ENCODE peak calls at places on chromosomes 7 and 10, in five cellular contexts. One of them, this sample, is unnamed.

GRCh38 chr7:75617634-75618234 is 121.0 kb downstream of the HIP1 start:
- DNase-seq in heart left ventricle: peak; percentile 85
- DNase-seq in ovary: no peak
- DNase-seq in A549: no peak
- DNase-seq in brain microvascular endothelial cell: no peak
- DNase-seq in this sample: peak; percentile 88

GRCh38 chr10:70461397-70462348 is 16.9 kb upstream of the PALD1 start:
- DNase-seq in heart left ventricle: no peak
- DNase-seq in ovary: peak; percentile 48
- DNase-seq in A549: peak; percentile 87
- DNase-seq in brain microvascular endothelial cell: peak; percentile 56
- DNase-seq in this sample: peak; percentile 52

GRCh38 chr7:5773661-5774086 is 7.8 kb downstream of the RNF216 start:
- DNase-seq in heart left ventricle: no peak
- DNase-seq in ovary: no peak
- DNase-seq in A549: no peak
- DNase-seq in brain microvascular endothelial cell: peak; percentile 90
- DNase-seq in this sample: no peak

GRCh38 chr7:116899308-116899707 is 36.9 kb downstream of the CAPZA2 start:
- DNase-seq in heart left ventricle: no peak
- DNase-seq in ovary: no peak
- DNase-seq in A549: no peak
- DNase-seq in brain microvascular endothelial cell: no peak
- DNase-seq in this sample: no peak

GRCh38 chr7:110664798-110665197 is 426.1 kb upstream of the LRRN3 start:
- DNase-seq in heart left ventricle: no peak
- DNase-seq in ovary: no peak
- DNase-seq in A549: no peak
- DNase-seq in brain microvascular endothelial cell: no peak
- DNase-seq in this sample: no peak

GRCh38 chr10:14184841-14185500 is 145.8 kb downstream of the FRMD4A start:
- DNase-seq in heart left ventricle: no peak
- DNase-seq in ovary: no peak
- DNase-seq in A549: no peak
- DNase-seq in brain microvascular endothelial cell: peak; percentile 58
- DNase-seq in this sample: peak; percentile 72

GRCh38 chr10:124598773-124599587 is 137.4 kb downstream of the LHPP start:
- DNase-seq in heart left ventricle: peak; percentile 29
- DNase-seq in ovary: no peak
- DNase-seq in A549: no peak
- DNase-seq in brain microvascular endothelial cell: no peak
- DNase-seq in this sample: no peak

GRCh38 chr10:124022066-124022465 is 71.3 kb downstream of the CHST15 start:
- DNase-seq in heart left ventricle: no peak
- DNase-seq in ovary: no peak
- DNase-seq in A549: no peak
- DNase-seq in brain microvascular endothelial cell: no peak
- DNase-seq in this sample: no peak

GRCh38 chr7:132500727-132501410 is 75.4 kb downstream of the PLXNA4 start:
- DNase-seq in heart left ventricle: no peak
- DNase-seq in ovary: peak; percentile 76
- DNase-seq in A549: no peak
- DNase-seq in brain microvascular endothelial cell: peak; percentile 3
- DNase-seq in this sample: no peak

GRCh38 chr7:135847242-135847641 is 98.6 kb upstream of the FAM180A start:
- DNase-seq in heart left ventricle: no peak
- DNase-seq in ovary: no peak
- DNase-seq in A549: no peak
- DNase-seq in brain microvascular endothelial cell: no peak
- DNase-seq in this sample: no peak

GRCh38 chr10:79063661-79064490 is 4.9 kb upstream of the ZMIZ1 start:
- DNase-seq in heart left ventricle: peak; percentile 28
- DNase-seq in ovary: no peak
- DNase-seq in A549: no peak
- DNase-seq in brain microvascular endothelial cell: no peak
- DNase-seq in this sample: no peak

GRCh38 chr7:150988230-150989226 is 2.3 kb upstream of the NOS3 start:
- DNase-seq in heart left ventricle: peak; percentile 79
- DNase-seq in ovary: no peak
- DNase-seq in A549: no peak
- DNase-seq in brain microvascular endothelial cell: peak; percentile 34
- DNase-seq in this sample: peak; percentile 62

GRCh38 chr7:140317597-140317996 is 80.7 kb downstream of the SLC37A3 start:
- DNase-seq in heart left ventricle: no peak
- DNase-seq in ovary: no peak
- DNase-seq in A549: no peak
- DNase-seq in brain microvascular endothelial cell: no peak
- DNase-seq in this sample: no peak

GRCh38 chr7:31926991-31927584 is 143.1 kb downstream of the PDE1C start:
- DNase-seq in heart left ventricle: no peak
- DNase-seq in ovary: no peak
- DNase-seq in A549: no peak
- DNase-seq in brain microvascular endothelial cell: no peak
- DNase-seq in this sample: no peak

GRCh38 chr7:55489552-55489951 is 82.8 kb downstream of the VOPP1 start:
- DNase-seq in heart left ventricle: no peak
- DNase-seq in ovary: no peak
- DNase-seq in A549: no peak
- DNase-seq in brain microvascular endothelial cell: no peak
- DNase-seq in this sample: no peak

GRCh38 chr10:130357951-130358350 is 221.8 kb downstream of the GLRX3 start:
- DNase-seq in heart left ventricle: no peak
- DNase-seq in ovary: no peak
- DNase-seq in A549: no peak
- DNase-seq in brain microvascular endothelial cell: no peak
- DNase-seq in this sample: no peak

GRCh38 chr10:9342865-9343450 is 1288.5 kb downstream of the GATA3 start:
- DNase-seq in heart left ventricle: no peak
- DNase-seq in ovary: no peak
- DNase-seq in A549: no peak
- DNase-seq in brain microvascular endothelial cell: peak; percentile 18
- DNase-seq in this sample: no peak

GRCh38 chr10:72375585-72375984 is 20.9 kb upstream of the DNAJB12 start:
- DNase-seq in heart left ventricle: no peak
- DNase-seq in ovary: no peak
- DNase-seq in A549: no peak
- DNase-seq in brain microvascular endothelial cell: no peak
- DNase-seq in this sample: no peak

GRCh38 chr10:30645340-30645827 is 15.8 kb upstream of the LYZL2 start:
- DNase-seq in heart left ventricle: no peak
- DNase-seq in ovary: no peak
- DNase-seq in A549: no peak
- DNase-seq in brain microvascular endothelial cell: peak; percentile 69
- DNase-seq in this sample: no peak

GRCh38 chr7:127231415-127231814 is 21.3 kb downstream of the GRM8 start:
- DNase-seq in heart left ventricle: no peak
- DNase-seq in ovary: no peak
- DNase-seq in A549: no peak
- DNase-seq in brain microvascular endothelial cell: no peak
- DNase-seq in this sample: no peak

GRCh38 chr10:98394855-98395440 is 20.0 kb downstream of the PYROXD2 start:
- DNase-seq in heart left ventricle: no peak
- DNase-seq in ovary: no peak
- DNase-seq in A549: no peak
- DNase-seq in brain microvascular endothelial cell: no peak
- DNase-seq in this sample: no peak

GRCh38 chr10:49798275-49798674 is 36.2 kb upstream of the OGDHL start:
- DNase-seq in heart left ventricle: no peak
- DNase-seq in ovary: no peak
- DNase-seq in A549: no peak
- DNase-seq in brain microvascular endothelial cell: no peak
- DNase-seq in this sample: no peak

GRCh38 chr7:103902917-103903316 is 86.5 kb downstream of the RELN start:
- DNase-seq in heart left ventricle: no peak
- DNase-seq in ovary: no peak
- DNase-seq in A549: no peak
- DNase-seq in brain microvascular endothelial cell: no peak
- DNase-seq in this sample: no peak

GRCh38 chr7:21377545-21377944 is 50.3 kb upstream of the SP4 start:
- DNase-seq in heart left ventricle: no peak
- DNase-seq in ovary: no peak
- DNase-seq in A549: no peak
- DNase-seq in brain microvascular endothelial cell: no peak
- DNase-seq in this sample: no peak

GRCh38 chr10:21427804-21428481 is 97.5 kb downstream of the SKIDA1 start:
- DNase-seq in heart left ventricle: no peak
- DNase-seq in ovary: no peak
- DNase-seq in A549: no peak
- DNase-seq in brain microvascular endothelial cell: peak; percentile 18
- DNase-seq in this sample: no peak

GRCh38 chr7:18995811-18996400 is 121.5 kb downstream of the TWIST1 start:
- DNase-seq in heart left ventricle: no peak
- DNase-seq in ovary: no peak
- DNase-seq in A549: no peak
- DNase-seq in brain microvascular endothelial cell: no peak
- DNase-seq in this sample: no peak

GRCh38 chr7:2526659-2527504 is 7.3 kb downstream of the LFNG start:
- DNase-seq in heart left ventricle: peak; percentile 60
- DNase-seq in ovary: no peak
- DNase-seq in A549: no peak
- DNase-seq in brain microvascular endothelial cell: no peak
- DNase-seq in this sample: no peak

GRCh38 chr10:131730771-131731497 is 169.9 kb upstream of the PPP2R2D start:
- DNase-seq in heart left ventricle: no peak
- DNase-seq in ovary: no peak
- DNase-seq in A549: no peak
- DNase-seq in brain microvascular endothelial cell: no peak
- DNase-seq in this sample: no peak

GRCh38 chr10:125137601-125138438 is 22.5 kb downstream of the CTBP2 start:
- DNase-seq in heart left ventricle: no peak
- DNase-seq in ovary: no peak
- DNase-seq in A549: no peak
- DNase-seq in brain microvascular endothelial cell: no peak
- DNase-seq in this sample: no peak

GRCh38 chr10:97063983-97064837 is 121.5 kb downstream of the SLIT1 start:
- DNase-seq in heart left ventricle: peak; percentile 51
- DNase-seq in ovary: no peak
- DNase-seq in A549: no peak
- DNase-seq in brain microvascular endothelial cell: no peak
- DNase-seq in this sample: no peak

GRCh38 chr10:8283986-8284385 is 229.5 kb downstream of the GATA3 start:
- DNase-seq in heart left ventricle: no peak
- DNase-seq in ovary: no peak
- DNase-seq in A549: no peak
- DNase-seq in brain microvascular endothelial cell: no peak
- DNase-seq in this sample: no peak

GRCh38 chr10:90394306-90394705 is 463.5 kb downstream of the HTR7 start:
- DNase-seq in heart left ventricle: no peak
- DNase-seq in ovary: no peak
- DNase-seq in A549: no peak
- DNase-seq in brain microvascular endothelial cell: no peak
- DNase-seq in this sample: no peak

GRCh38 chr7:29483219-29484104 is 80.2 kb upstream of the PRR15 start:
- DNase-seq in heart left ventricle: no peak
- DNase-seq in ovary: no peak
- DNase-seq in A549: no peak
- DNase-seq in brain microvascular endothelial cell: no peak
- DNase-seq in this sample: no peak

GRCh38 chr7:51949726-51950644 is 633.4 kb upstream of the COBL start:
- DNase-seq in heart left ventricle: no peak
- DNase-seq in ovary: no peak
- DNase-seq in A549: no peak
- DNase-seq in brain microvascular endothelial cell: no peak
- DNase-seq in this sample: no peak

GRCh38 chr7:51186531-51186930 is 130.1 kb downstream of the COBL start:
- DNase-seq in heart left ventricle: no peak
- DNase-seq in ovary: peak; percentile 21
- DNase-seq in A549: no peak
- DNase-seq in brain microvascular endothelial cell: peak; percentile 37
- DNase-seq in this sample: no peak

GRCh38 chr7:71238541-71238940 is 106.6 kb downstream of the GALNT17 start:
- DNase-seq in heart left ventricle: no peak
- DNase-seq in ovary: no peak
- DNase-seq in A549: no peak
- DNase-seq in brain microvascular endothelial cell: no peak
- DNase-seq in this sample: no peak

GRCh38 chr7:71235263-71235662 is 103.3 kb downstream of the GALNT17 start:
- DNase-seq in heart left ventricle: no peak
- DNase-seq in ovary: no peak
- DNase-seq in A549: no peak
- DNase-seq in brain microvascular endothelial cell: no peak
- DNase-seq in this sample: no peak

GRCh38 chr7:71239517-71239916 is 107.6 kb downstream of the GALNT17 start:
- DNase-seq in heart left ventricle: no peak
- DNase-seq in ovary: peak; percentile 37
- DNase-seq in A549: no peak
- DNase-seq in brain microvascular endothelial cell: no peak
- DNase-seq in this sample: no peak

GRCh38 chr7:71236488-71237179 is 104.7 kb downstream of the GALNT17 start:
- DNase-seq in heart left ventricle: no peak
- DNase-seq in ovary: peak; percentile 85
- DNase-seq in A549: no peak
- DNase-seq in brain microvascular endothelial cell: no peak
- DNase-seq in this sample: no peak

GRCh38 chr7:71237945-71238344 is 106.0 kb downstream of the GALNT17 start:
- DNase-seq in heart left ventricle: no peak
- DNase-seq in ovary: peak; percentile 42
- DNase-seq in A549: no peak
- DNase-seq in brain microvascular endothelial cell: no peak
- DNase-seq in this sample: no peak
- H3K27ac ChIP-seq in heart left ventricle: peak overlapping the region; percentile 88
- H3K27ac ChIP-seq in ovary: peak overlapping the region; percentile 13
- H3K27ac ChIP-seq in A549: no peak overlapping the region
- H3K27ac ChIP-seq in brain microvascular endothelial cell: no peak overlapping the region
- H3K27ac ChIP-seq in this sample: no peak overlapping the region

GRCh38 chr10:102602272-102603045 is 41.8 kb upstream of the TRIM8 start:
- DNase-seq in heart left ventricle: no peak
- DNase-seq in ovary: peak; percentile 54
- DNase-seq in A549: no peak
- DNase-seq in brain microvascular endothelial cell: no peak
- DNase-seq in this sample: no peak
- H3K27ac ChIP-seq in heart left ventricle: peak overlapping the region; percentile 85
- H3K27ac ChIP-seq in ovary: peak overlapping the region; percentile 61
- H3K27ac ChIP-seq in A549: no peak overlapping the region
- H3K27ac ChIP-seq in brain microvascular endothelial cell: no peak overlapping the region
- H3K27ac ChIP-seq in this sample: no peak overlapping the region

GRCh38 chr10:11255156-11255555 is 237.5 kb downstream of the CELF2 start:
- DNase-seq in heart left ventricle: no peak
- DNase-seq in ovary: no peak
- DNase-seq in A549: no peak
- DNase-seq in brain microvascular endothelial cell: no peak
- DNase-seq in this sample: no peak
- H3K27ac ChIP-seq in heart left ventricle: no peak overlapping the region
- H3K27ac ChIP-seq in ovary: no peak overlapping the region
- H3K27ac ChIP-seq in A549: no peak overlapping the region
- H3K27ac ChIP-seq in brain microvascular endothelial cell: no peak overlapping the region
- H3K27ac ChIP-seq in this sample: peak overlapping the region; percentile 58

DNA sequence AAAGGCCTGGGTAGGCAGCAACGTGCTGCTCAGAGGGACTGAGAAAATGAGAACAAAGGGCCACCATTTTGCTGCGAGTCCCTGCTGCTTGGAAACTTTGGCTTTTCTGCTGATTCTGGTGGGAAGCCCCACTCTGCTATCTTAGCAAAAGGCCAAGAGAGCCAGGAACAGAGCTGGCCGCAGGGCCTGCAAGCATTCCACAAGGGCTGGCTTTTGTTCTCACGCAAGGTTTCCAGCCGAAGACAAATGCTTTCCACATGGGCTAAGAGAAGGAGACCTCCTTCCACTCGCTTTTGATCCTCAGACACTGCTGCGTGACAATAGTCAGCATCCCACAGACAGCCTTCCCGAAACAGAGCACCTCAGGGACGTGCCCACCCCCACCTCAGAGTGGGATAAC is 163.1 kb downstream of the ARHGAP12 start:
- DNase-seq in heart left ventricle: no peak
- DNase-seq in ovary: no peak
- DNase-seq in A549: no peak
- DNase-seq in brain microvascular endothelial cell: no peak
- DNase-seq in this sample: no peak
- H3K27ac ChIP-seq in heart left ventricle: no peak overlapping the region
- H3K27ac ChIP-seq in ovary: no peak overlapping the region
- H3K27ac ChIP-seq in A549: no peak overlapping the region
- H3K27ac ChIP-seq in brain microvascular endothelial cell: no peak overlapping the region
- H3K27ac ChIP-seq in this sample: no peak overlapping the region